ENCODE peak calls at places on chromosomes 7 and 10, in four cellular contexts. R, U, V and J are unnamed samples.

GRCh38 chr7:6221340-6222319 is 50.8 kb downstream of the CYTH3 start:
- DNase-seq in R (no peak), U (no peak), V (no peak), J (no peak)

GRCh38 chr10:101843032-101843991 is at the start of gene KCNIP2:
- DNase-seq in R (no peak), U (peak), V (peak), J (no peak)

GRCh38 chr10:70417568-70417967 is 13.6 kb downstream of the EIF4EBP2 start:
- DNase-seq in R (no peak), U (no peak), V (no peak), J (no peak)

GRCh38 chr10:47326306-47326926 is 4.2 kb downstream of the GDF2 start:
- DNase-seq in R (no peak), U (peak), V (no peak), J (no peak)

GRCh38 chr10:22761569-22762220 is 47.3 kb upstream of the PIP4K2A start:
- DNase-seq in R (no peak), U (no peak), V (no peak), J (no peak)

GRCh38 chr10:45495438-45496152 is 121.6 kb downstream of the ALOX5 start:
- DNase-seq in R (peak), U (peak), V (no peak), J (no peak)

GRCh38 chr10:113978802-113979201 is 64.9 kb upstream of the ADRB1 start:
- DNase-seq in R (no peak), U (no peak), V (no peak), J (no peak)

GRCh38 chr10:62437696-62438095 is 63.5 kb downstream of the ZNF365 start:
- DNase-seq in R (peak), U (peak), V (peak), J (peak)

GRCh38 chr10:98642281-98642680 is 195.5 kb upstream of the HPS1 start:
- DNase-seq in R (no peak), U (no peak), V (no peak), J (no peak)

GRCh38 chr7:92717982-92718716 is 118.2 kb downstream of the CDK6 start:
- DNase-seq in R (no peak), U (no peak), V (no peak), J (peak)

GRCh38 chr7:97174308-97174707 is 56.8 kb downstream of the SDHAF3 start:
- DNase-seq in R (no peak), U (no peak), V (no peak), J (no peak)

GRCh38 chr10:30013684-30014246 is 45.6 kb downstream of the JCAD start:
- DNase-seq in R (no peak), U (no peak), V (no peak), J (peak)

GRCh38 chr10:48455392-48456151 is 149.1 kb downstream of the MAPK8 start:
- DNase-seq in R (no peak), U (no peak), V (no peak), J (no peak)

GRCh38 chr10:48455055-48455391 is 148.5 kb downstream of the MAPK8 start:
- DNase-seq in R (no peak), U (no peak), V (no peak), J (no peak)

GRCh38 chr10:48452879-48453412 is 146.5 kb downstream of the MAPK8 start:
- DNase-seq in R (no peak), U (no peak), V (no peak), J (no peak)

GRCh38 chr10:48453451-48454301 is 147.2 kb downstream of the MAPK8 start:
- DNase-seq in R (no peak), U (no peak), V (no peak), J (no peak)

DNA sequence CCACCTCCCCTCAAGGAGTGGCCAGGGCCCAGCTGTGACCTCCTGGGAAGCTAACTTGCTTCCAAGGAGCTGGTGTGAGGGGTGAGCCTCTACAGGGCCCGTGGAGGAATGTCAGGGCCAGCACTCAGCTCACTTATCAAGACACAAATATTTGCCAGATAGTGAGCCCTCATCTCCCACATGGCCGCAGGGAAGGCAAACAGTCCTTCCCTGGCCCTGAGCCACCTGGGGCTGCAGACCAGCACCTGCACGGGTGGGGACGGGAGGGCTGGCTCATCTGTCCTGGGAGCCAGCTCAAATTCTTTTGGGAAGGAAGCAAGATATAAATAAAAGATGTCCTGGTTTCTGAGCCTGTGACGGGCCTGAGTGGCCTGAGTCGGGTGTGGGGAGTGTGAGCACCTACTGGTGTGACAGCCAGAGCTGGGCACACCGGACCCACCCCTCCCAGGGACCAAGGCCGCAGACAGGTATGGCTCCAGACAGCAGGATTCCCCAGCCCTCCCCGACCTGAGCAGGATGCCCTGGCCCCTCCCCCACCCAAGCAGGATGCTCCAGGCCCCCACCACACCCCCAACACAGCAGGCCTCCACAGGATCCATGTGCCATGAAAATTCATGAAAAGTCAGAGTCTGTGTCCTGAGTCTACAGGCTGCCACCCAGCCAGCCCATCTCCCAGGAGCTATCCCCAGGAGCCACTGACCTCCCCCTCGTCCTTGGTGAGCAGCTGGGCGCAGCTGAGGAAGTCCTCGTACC is 148.0 kb downstream of the MAPK8 start:
- DNase-seq in R (no peak), U (no peak), V (no peak), J (no peak)
- TF ChIP-seq ELF1 in R (no peak), U (no peak), V (no peak), J (no peak)

DNA sequence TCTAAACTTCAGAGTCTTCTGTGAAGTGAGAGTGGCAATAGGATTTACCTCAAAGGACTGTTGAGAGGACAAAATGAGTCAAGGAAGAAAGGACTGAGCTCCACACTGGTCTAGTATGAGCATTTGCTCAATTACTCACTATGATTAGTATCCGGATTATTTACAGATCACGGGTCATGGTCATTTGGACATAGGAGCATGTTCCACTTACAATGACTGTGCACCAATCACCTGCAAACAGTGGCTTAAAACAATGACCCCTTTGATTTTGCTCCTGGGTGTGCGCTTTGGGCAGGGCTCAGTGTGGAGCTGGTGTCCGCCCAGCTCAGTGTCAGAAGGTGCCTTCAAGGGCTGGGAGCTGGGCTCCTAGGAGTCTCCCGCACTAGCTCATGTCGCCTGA is 225.4 kb downstream of the TCERG1L start:
- DNase-seq in R (no peak), U (no peak), V (no peak), J (peak)
- TF ChIP-seq ELF1 in R (no peak), U (no peak), V (no peak), J (no peak)

GRCh38 chr7:11237742-11238141 is 264.1 kb downstream of the PHF14 start:
- DNase-seq in R (no peak), U (no peak), V (no peak), J (no peak)

GRCh38 chr7:11233871-11234270 is 260.2 kb downstream of the PHF14 start:
- DNase-seq in R (no peak), U (no peak), V (no peak), J (no peak)

GRCh38 chr7:11239311-11239710 is 265.6 kb downstream of the PHF14 start:
- DNase-seq in R (no peak), U (no peak), V (no peak), J (no peak)

GRCh38 chr7:11235491-11235890 is 261.8 kb downstream of the PHF14 start:
- DNase-seq in R (no peak), U (no peak), V (no peak), J (no peak)

GRCh38 chr7:11236680-11237079 is 263.0 kb downstream of the PHF14 start:
- DNase-seq in R (no peak), U (no peak), V (no peak), J (no peak)
- TF ChIP-seq ELF1 in R (no peak), U (no peak), V (no peak), J (no peak)

GRCh38 chr7:134612197-134612596 is 34.5 kb upstream of the BPGM start:
- DNase-seq in R (no peak), U (no peak), V (no peak), J (no peak)

GRCh38 chr7:134611611-134612151 is 35.0 kb upstream of the BPGM start:
- DNase-seq in R (no peak), U (no peak), V (no peak), J (no peak)

GRCh38 chr7:134616611-134617010 is 30.0 kb upstream of the BPGM start:
- DNase-seq in R (no peak), U (no peak), V (no peak), J (no peak)

GRCh38 chr7:134618756-134619530 is 27.7 kb upstream of the BPGM start:
- DNase-seq in R (no peak), U (no peak), V (no peak), J (no peak)

DNA sequence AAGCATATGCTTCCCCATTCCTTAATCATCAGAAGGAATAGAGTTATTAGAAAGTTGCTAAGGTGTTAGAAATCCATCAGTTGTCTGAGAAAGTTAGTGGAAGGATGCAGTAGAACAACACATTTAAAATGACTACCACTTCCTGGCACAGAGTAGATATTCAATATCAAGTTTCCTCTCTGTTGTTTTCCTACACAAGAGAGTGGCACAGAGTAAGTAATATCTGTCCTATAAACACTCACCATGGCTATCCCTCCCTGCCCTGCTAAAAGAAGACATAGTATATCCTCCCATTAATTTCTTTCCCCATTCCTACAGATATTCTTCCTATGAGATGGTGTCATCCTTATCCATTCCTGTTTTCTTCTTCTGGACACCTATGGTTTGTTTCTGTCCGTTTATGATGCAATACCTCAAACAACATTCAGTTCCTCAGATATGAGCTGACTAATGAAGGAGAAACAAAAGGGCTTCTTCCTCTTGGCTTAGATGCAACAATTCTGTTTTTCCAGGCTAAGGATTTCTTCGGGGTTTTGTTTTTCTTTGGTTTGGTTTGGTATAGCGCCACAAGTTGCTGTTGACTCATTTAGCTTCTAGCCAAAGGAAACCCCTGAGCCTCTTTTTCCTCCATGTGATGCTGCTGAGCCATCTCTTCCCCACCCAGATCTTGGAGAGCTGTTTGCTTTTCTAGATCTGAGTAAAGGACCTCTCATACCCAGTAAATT is 32.9 kb upstream of the BPGM start:
- DNase-seq in R (no peak), U (no peak), V (no peak), J (no peak)
- TF ChIP-seq ELF1 in R (no peak), U (no peak), V (no peak), J (no peak)

DNA sequence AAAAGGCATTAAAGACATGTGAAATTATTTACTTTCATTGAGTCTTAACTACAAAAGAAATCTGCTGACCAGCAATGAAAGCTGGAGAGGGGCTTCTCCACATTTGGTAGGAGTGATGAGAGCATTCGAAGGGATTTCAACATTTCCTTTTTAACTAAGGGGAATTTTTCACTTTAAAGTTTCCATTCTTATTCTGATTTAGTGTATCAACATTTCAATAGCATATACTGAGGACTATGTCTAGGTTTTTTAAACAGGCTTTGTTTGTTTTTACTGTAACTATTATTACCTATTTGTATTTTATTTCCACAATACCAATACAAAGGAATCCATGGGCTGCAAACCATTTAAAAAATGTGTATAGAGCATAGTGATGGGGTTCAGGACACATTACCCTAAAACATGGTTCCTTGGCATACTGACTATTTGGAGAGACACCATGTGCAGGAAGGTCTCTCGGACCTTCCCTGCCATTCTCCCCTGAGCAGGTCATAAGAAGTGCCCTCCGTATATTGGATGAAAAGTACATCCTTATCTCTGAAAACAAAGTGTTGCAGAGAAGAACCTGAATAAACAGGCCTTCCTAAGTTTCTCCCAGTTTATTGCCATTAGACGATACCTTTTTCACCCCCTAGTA is 278.7 kb downstream of the DOCK4 start:
- DNase-seq in R (no peak), U (no peak), V (no peak), J (no peak)
- TF ChIP-seq ELF1 in R (no peak), U (no peak), V (no peak), J (no peak)

DNA sequence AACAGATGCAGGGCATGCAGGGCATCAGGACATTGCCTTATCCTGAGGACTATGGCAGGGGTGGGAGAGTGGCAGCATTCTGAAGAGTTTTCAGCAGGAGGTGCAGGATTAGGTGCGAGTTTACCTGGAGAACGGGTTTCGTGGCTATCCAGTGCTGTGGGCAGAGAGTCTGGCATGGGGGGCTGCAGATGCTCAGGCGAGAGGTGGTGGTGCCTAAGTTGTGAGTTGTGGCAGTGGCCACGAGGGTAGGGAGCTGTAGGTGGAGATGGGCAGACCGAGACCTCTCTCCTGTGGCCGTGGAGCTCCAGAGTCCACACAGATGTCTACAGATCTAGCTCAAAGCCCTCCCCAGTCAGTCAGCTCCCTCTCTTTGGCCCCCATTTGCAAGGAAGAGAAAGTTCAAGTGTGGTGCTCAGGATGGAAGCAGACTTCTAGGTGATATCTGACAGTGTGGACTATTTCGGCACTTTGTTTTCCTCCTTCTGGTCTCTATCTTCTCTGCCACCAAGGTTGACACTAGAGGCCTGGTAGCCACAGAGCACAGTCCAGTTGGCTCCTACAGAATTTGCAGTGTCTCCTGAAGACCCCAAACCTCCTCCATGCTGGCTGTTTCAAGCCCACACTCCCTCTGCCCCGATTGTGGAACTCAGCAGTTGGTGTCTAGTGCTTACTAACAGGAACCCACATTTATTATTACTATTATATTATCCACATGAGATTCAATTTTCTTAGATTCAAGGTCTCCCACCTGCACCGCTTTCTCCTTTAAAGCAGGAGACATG is 955.7 kb upstream of the ZNF722 start:
- DNase-seq in R (no peak), U (no peak), V (no peak), J (no peak)
- TF ChIP-seq ELF1 in R (no peak), U (no peak), V (no peak), J (no peak)